ENCODE peak calls at places on chromosomes 6 and 20, in five cellular contexts. E is anterior cingulate cortex; W is activated CD8-positive, alpha-beta memory T cell treated with anti-CD3 and anti-CD28 coated beads for 48 hours; F is cardiac fibroblast; M is activated naive CD8-positive, alpha-beta T cell treated with anti-CD3 and anti-CD28 coated beads, Interleukin-2, amount 50 U/mL, for 16 hours. G is an unnamed sample.

GRCh38 chr20:33709398-33709797 is 10.7 kb downstream of the PXMP4 start:
- DNase-seq in F (no peak), W (no peak), E (no peak), M (no peak), G (no peak)

GRCh38 chr6:112231609-112232060 is 22.7 kb downstream of the LAMA4 start:
- DNase-seq in W (no peak), E (no peak), F (peak; percentile 75), M (no peak), G (no peak)

GRCh38 chr20:6152777-6153176 is 29.9 kb upstream of the FERMT1 start:
- DNase-seq in E (no peak), F (no peak), W (no peak), M (no peak), G (no peak)

GRCh38 chr6:14713008-14713452 is 532.8 kb upstream of the JARID2 start:
- DNase-seq in F (peak; percentile 85), E (no peak), W (no peak), M (no peak), G (peak; percentile 73)

GRCh38 chr6:45647341-45648138 is 269.8 kb upstream of the SUPT3H start:
- DNase-seq in W (no peak), E (no peak), M (no peak), F (peak; percentile 31), G (no peak)

GRCh38 chr6:159038914-159039884 is 5.6 kb downstream of the TAGAP start:
- DNase-seq in E (no peak), F (peak; percentile 24), W (no peak), M (no peak), G (no peak)

GRCh38 chr6:35084511-35085203 is 56.5 kb downstream of the TCP11 start:
- DNase-seq in W (no peak), F (no peak), E (no peak), M (no peak), G (no peak)

GRCh38 chr6:13375360-13375878 is 47.1 kb upstream of the TBC1D7 start:
- DNase-seq in E (no peak), F (no peak), M (no peak), W (peak; percentile 28), G (no peak)

GRCh38 chr20:2700913-2701620 is 8.5 kb downstream of the EBF4 start:
- DNase-seq in E (peak; percentile 28), W (no peak), F (no peak), M (no peak), G (no peak)

GRCh38 chr6:97697450-97697849 is 414.4 kb upstream of the MMS22L start:
- DNase-seq in M (no peak), W (no peak), F (peak; percentile 77), E (no peak), G (no peak)

GRCh38 chr20:59821788-59822187 is 111.6 kb downstream of the SYCP2 start:
- DNase-seq in E (no peak), F (no peak), W (no peak), M (no peak), G (no peak)

GRCh38 chr6:33985333-33985751 is 160.5 kb downstream of the GRM4 start:
- DNase-seq in F (no peak), W (no peak), M (no peak), E (no peak), G (no peak)

GRCh38 chr6:64330694-64331309 is 695.2 kb downstream of the PHF3 start:
- DNase-seq in W (no peak), M (no peak), F (peak; percentile 71), E (peak; percentile 46), G (peak; percentile 65)

GRCh38 chr6:143431226-143431625 is 19.3 kb downstream of the ADAT2 start:
- DNase-seq in M (no peak), W (no peak), E (no peak), F (no peak), G (no peak)

GRCh38 chr6:112600168-112600567 is 253.0 kb downstream of the RFPL4B start:
- DNase-seq in M (no peak), F (no peak), W (no peak), E (no peak), G (no peak)

GRCh38 chr6:17013701-17014100 is 88.1 kb upstream of the STMND1 start:
- DNase-seq in M (no peak), F (peak; percentile 86), E (no peak), W (no peak), G (no peak)

GRCh38 chr20:32623667-32624157 is 38.6 kb upstream of the NOL4L start:
- DNase-seq in W (no peak), F (no peak), E (no peak), M (no peak), G (no peak)

GRCh38 chr20:13302647-13303425 is 81.8 kb downstream of the ISM1 start:
- DNase-seq in E (peak; percentile 3), M (no peak), W (peak; percentile 13), F (peak; percentile 20), G (no peak)

GRCh38 chr6:111980168-111980567 is 73.7 kb upstream of the CCN6 start:
- DNase-seq in W (no peak), F (peak; percentile 57), E (no peak), M (no peak), G (peak; percentile 49)

GRCh38 chr6:155706341-155706740 is 250.7 kb upstream of the NOX3 start:
- DNase-seq in M (no peak), W (no peak), E (no peak), F (peak; percentile 3), G (no peak)

GRCh38 chr6:81767163-81768000 is 14.9 kb upstream of the TENT5A start:
- DNase-seq in F (peak; percentile 69), E (no peak), M (no peak), W (no peak), G (no peak)

GRCh38 chr20:32539817-32540675 is 45.1 kb downstream of the NOL4L start:
- DNase-seq in F (no peak), E (no peak), M (no peak), W (peak; percentile 51), G (no peak)

GRCh38 chr20:16229813-16230212 is 343.4 kb downstream of the KIF16B start:
- DNase-seq in F (no peak), M (no peak), W (no peak), E (no peak), G (no peak)

GRCh38 chr6:17986656-17987575 is 519 bp downstream of the KIF13A start:
- DNase-seq in W (no peak), M (no peak), E (peak; percentile 65), F (peak; percentile 58), G (peak; percentile 74)

GRCh38 chr20:22984611-22985010 is 50.5 kb upstream of the SSTR4 start:
- DNase-seq in M (no peak), F (no peak), W (no peak), E (peak; percentile 2), G (peak; percentile 66)

GRCh38 chr6:29559524-29560287 is at the start of gene UBD:
- DNase-seq in F (no peak), E (no peak), M (no peak), W (no peak), G (no peak)

G was measured in heart left ventricle.